ENCODE peak calls at places on chromosomes 11 and 22, in eight cellular contexts. One of them, this sample, is unnamed.

GRCh38 chr11:68008381-68009337 is 1.5 kb upstream of the ALDH3B1 start:
- DNase-seq in K562: no peak
- DNase-seq in HCT116: no peak
- DNase-seq in stomach: peak; percentile 81
- DNase-seq in GM12878: no peak
- DNase-seq in suprapubic skin: peak; percentile 71
- DNase-seq in spleen: peak; percentile 89
- DNase-seq in H1: no peak
- DNase-seq in this sample: peak; percentile 70

GRCh38 chr11:134407321-134407828 is 4.7 kb downstream of the B3GAT1 start:
- DNase-seq in K562: no peak
- DNase-seq in GM12878: no peak
- DNase-seq in H1: no peak
- DNase-seq in spleen: no peak
- DNase-seq in stomach: peak; percentile 86
- DNase-seq in HCT116: no peak
- DNase-seq in suprapubic skin: no peak
- DNase-seq in this sample: no peak

GRCh38 chr11:66050581-66051231 is 1.5 kb upstream of the SF3B2 start:
- DNase-seq in GM12878: no peak
- DNase-seq in H1: no peak
- DNase-seq in K562: no peak
- DNase-seq in stomach: no peak
- DNase-seq in spleen: peak; percentile 58
- DNase-seq in suprapubic skin: no peak
- DNase-seq in HCT116: no peak
- DNase-seq in this sample: no peak

GRCh38 chr11:19163627-19164026 is 38.2 kb downstream of the CSRP3 start:
- DNase-seq in HCT116: no peak
- DNase-seq in GM12878: no peak
- DNase-seq in K562: peak; percentile 49
- DNase-seq in stomach: no peak
- DNase-seq in H1: no peak
- DNase-seq in spleen: no peak
- DNase-seq in suprapubic skin: no peak
- DNase-seq in this sample: no peak

GRCh38 chr11:65977621-65978390 is 16.3 kb downstream of the SART1 start:
- DNase-seq in spleen: no peak
- DNase-seq in stomach: no peak
- DNase-seq in HCT116: no peak
- DNase-seq in K562: no peak
- DNase-seq in H1: no peak
- DNase-seq in suprapubic skin: no peak
- DNase-seq in GM12878: no peak
- DNase-seq in this sample: no peak

GRCh38 chr11:31651822-31652221 is 142.3 kb downstream of the ELP4 start:
- DNase-seq in suprapubic skin: no peak
- DNase-seq in H1: no peak
- DNase-seq in K562: no peak
- DNase-seq in spleen: no peak
- DNase-seq in GM12878: no peak
- DNase-seq in stomach: no peak
- DNase-seq in HCT116: no peak
- DNase-seq in this sample: no peak

GRCh38 chr11:66192181-66192888 is 76.1 kb upstream of the RAB1B start:
- DNase-seq in HCT116: no peak
- DNase-seq in suprapubic skin: no peak
- DNase-seq in GM12878: no peak
- DNase-seq in stomach: no peak
- DNase-seq in H1: no peak
- DNase-seq in spleen: no peak
- DNase-seq in K562: no peak
- DNase-seq in this sample: no peak

GRCh38 chr11:45102810-45103621 is 43.4 kb upstream of the PRDM11 start:
- DNase-seq in K562: peak; percentile 76
- DNase-seq in H1: no peak
- DNase-seq in spleen: peak; percentile 90
- DNase-seq in stomach: peak; percentile 54
- DNase-seq in suprapubic skin: no peak
- DNase-seq in HCT116: peak; percentile 45
- DNase-seq in GM12878: peak; percentile 44
- DNase-seq in this sample: peak; percentile 81

GRCh38 chr11:61873588-61874459 is 17.5 kb downstream of the FADS3 start:
- DNase-seq in stomach: no peak
- DNase-seq in H1: no peak
- DNase-seq in GM12878: no peak
- DNase-seq in HCT116: no peak
- DNase-seq in spleen: no peak
- DNase-seq in K562: no peak
- DNase-seq in suprapubic skin: no peak
- DNase-seq in this sample: peak; percentile 61

GRCh38 chr11:117830674-117831351 is 6.3 kb upstream of the FXYD2 start:
- DNase-seq in suprapubic skin: peak; percentile 52
- DNase-seq in stomach: peak; percentile 25
- DNase-seq in GM12878: no peak
- DNase-seq in H1: no peak
- DNase-seq in K562: no peak
- DNase-seq in HCT116: no peak
- DNase-seq in spleen: peak; percentile 65
- DNase-seq in this sample: peak; percentile 44

GRCh38 chr22:27111796-27112195 is 454.4 kb downstream of the MIAT start:
- DNase-seq in K562: no peak
- DNase-seq in GM12878: no peak
- DNase-seq in HCT116: no peak
- DNase-seq in H1: no peak
- DNase-seq in suprapubic skin: no peak
- DNase-seq in stomach: no peak
- DNase-seq in spleen: no peak
- DNase-seq in this sample: no peak

GRCh38 chr11:35632301-35632700 is 14.0 kb downstream of the FJX1 start:
- DNase-seq in K562: no peak
- DNase-seq in stomach: no peak
- DNase-seq in H1: no peak
- DNase-seq in GM12878: no peak
- DNase-seq in HCT116: no peak
- DNase-seq in suprapubic skin: no peak
- DNase-seq in spleen: no peak
- DNase-seq in this sample: no peak

GRCh38 chr11:29200776-29201574 is 815.9 kb downstream of the KCNA4 start:
- DNase-seq in K562: no peak
- DNase-seq in GM12878: no peak
- DNase-seq in suprapubic skin: no peak
- DNase-seq in HCT116: no peak
- DNase-seq in spleen: no peak
- DNase-seq in H1: no peak
- DNase-seq in stomach: no peak
- DNase-seq in this sample: no peak

GRCh38 chr11:96162816-96163499 is 180.0 kb downstream of the MAML2 start:
- DNase-seq in K562: no peak
- DNase-seq in stomach: no peak
- DNase-seq in H1: no peak
- DNase-seq in suprapubic skin: no peak
- DNase-seq in GM12878: no peak
- DNase-seq in spleen: no peak
- DNase-seq in HCT116: no peak
- DNase-seq in this sample: peak; percentile 76
- TF ChIP-seq POLR2AphosphoS5 in K562: no peak
- TF ChIP-seq POLR2AphosphoS5 in stomach: no peak
- TF ChIP-seq POLR2AphosphoS5 in H1: no peak
- TF ChIP-seq POLR2AphosphoS5 in suprapubic skin: peak; percentile 65
- TF ChIP-seq POLR2AphosphoS5 in GM12878: no peak
- TF ChIP-seq POLR2AphosphoS5 in spleen: no peak
- TF ChIP-seq POLR2AphosphoS5 in HCT116: no peak
- TF ChIP-seq POLR2AphosphoS5 in this sample: peak; percentile 46

GRCh38 chr11:57515332-57516060 is at the start of gene SLC43A1:
- DNase-seq in H1: no peak
- DNase-seq in suprapubic skin: peak; percentile 73
- DNase-seq in spleen: peak; percentile 85
- DNase-seq in K562: peak; percentile 85
- DNase-seq in HCT116: no peak
- DNase-seq in GM12878: no peak
- DNase-seq in stomach: peak; percentile 66
- DNase-seq in this sample: peak; percentile 86
- TF ChIP-seq CTCF in H1: no peak
- TF ChIP-seq CTCF in suprapubic skin: no peak
- TF ChIP-seq CTCF in spleen: no peak
- TF ChIP-seq CTCF in K562: no peak
- TF ChIP-seq CTCF in HCT116: no peak
- TF ChIP-seq CTCF in GM12878: no peak
- TF ChIP-seq CTCF in stomach: no peak
- TF ChIP-seq CTCF in this sample: no peak

GRCh38 chr22:38923463-38924196 is 33.8 kb upstream of the APOBEC3A start:
- DNase-seq in K562: peak; percentile 72
- DNase-seq in HCT116: peak; percentile 91
- DNase-seq in stomach: peak; percentile 80
- DNase-seq in H1: no peak
- DNase-seq in GM12878: no peak
- DNase-seq in suprapubic skin: peak; percentile 81
- DNase-seq in spleen: no peak
- DNase-seq in this sample: peak; percentile 93

GRCh38 chr22:38925571-38926041 is 31.8 kb upstream of the APOBEC3A start:
- DNase-seq in stomach: no peak
- DNase-seq in H1: no peak
- DNase-seq in HCT116: no peak
- DNase-seq in suprapubic skin: no peak
- DNase-seq in spleen: no peak
- DNase-seq in GM12878: no peak
- DNase-seq in K562: no peak
- DNase-seq in this sample: no peak

GRCh38 chr22:38921801-38922200 is 35.6 kb upstream of the APOBEC3A start:
- DNase-seq in K562: no peak
- DNase-seq in HCT116: no peak
- DNase-seq in H1: no peak
- DNase-seq in spleen: no peak
- DNase-seq in suprapubic skin: no peak
- DNase-seq in GM12878: no peak
- DNase-seq in stomach: no peak
- DNase-seq in this sample: no peak

GRCh38 chr22:38927033-38927789 is 30.2 kb upstream of the APOBEC3A start:
- DNase-seq in GM12878: peak; percentile 7
- DNase-seq in stomach: peak; percentile 85
- DNase-seq in spleen: peak; percentile 91
- DNase-seq in K562: peak; percentile 30
- DNase-seq in HCT116: peak; percentile 74
- DNase-seq in suprapubic skin: peak; percentile 78
- DNase-seq in H1: peak; percentile 57
- DNase-seq in this sample: peak; percentile 89

GRCh38 chr22:38924197-38924952 is 33.0 kb upstream of the APOBEC3A start:
- DNase-seq in GM12878: no peak
- DNase-seq in suprapubic skin: peak; percentile 72
- DNase-seq in spleen: no peak
- DNase-seq in K562: no peak
- DNase-seq in H1: no peak
- DNase-seq in HCT116: peak; percentile 80
- DNase-seq in stomach: peak; percentile 94
- DNase-seq in this sample: peak; percentile 89
- TF ChIP-seq POLR2A in GM12878: no peak
- TF ChIP-seq POLR2A in suprapubic skin: no peak
- TF ChIP-seq POLR2A in spleen: no peak
- TF ChIP-seq POLR2A in K562: no peak
- TF ChIP-seq POLR2A in H1: no peak
- TF ChIP-seq POLR2A in HCT116: no peak
- TF ChIP-seq POLR2A in stomach: no peak
- TF ChIP-seq POLR2A in this sample: no peak

GRCh38 chr22:45129703-45130524 is 33.8 kb upstream of the NUP50 start:
- DNase-seq in H1: no peak
- DNase-seq in K562: no peak
- DNase-seq in suprapubic skin: no peak
- DNase-seq in stomach: no peak
- DNase-seq in HCT116: no peak
- DNase-seq in spleen: no peak
- DNase-seq in GM12878: no peak
- DNase-seq in this sample: no peak

GRCh38 chr22:45127866-45128265 is 35.9 kb upstream of the NUP50 start:
- DNase-seq in K562: no peak
- DNase-seq in stomach: no peak
- DNase-seq in HCT116: no peak
- DNase-seq in GM12878: no peak
- DNase-seq in suprapubic skin: no peak
- DNase-seq in H1: no peak
- DNase-seq in spleen: no peak
- DNase-seq in this sample: no peak

GRCh38 chr22:45124176-45124857 is 39.4 kb upstream of the NUP50 start:
- DNase-seq in spleen: no peak
- DNase-seq in HCT116: no peak
- DNase-seq in K562: no peak
- DNase-seq in H1: no peak
- DNase-seq in suprapubic skin: no peak
- DNase-seq in GM12878: no peak
- DNase-seq in stomach: no peak
- DNase-seq in this sample: no peak

GRCh38 chr22:45120931-45121330 is 42.8 kb upstream of the NUP50 start:
- DNase-seq in spleen: no peak
- DNase-seq in H1: no peak
- DNase-seq in HCT116: no peak
- DNase-seq in GM12878: no peak
- DNase-seq in suprapubic skin: no peak
- DNase-seq in stomach: no peak
- DNase-seq in K562: no peak
- DNase-seq in this sample: no peak

DNA sequence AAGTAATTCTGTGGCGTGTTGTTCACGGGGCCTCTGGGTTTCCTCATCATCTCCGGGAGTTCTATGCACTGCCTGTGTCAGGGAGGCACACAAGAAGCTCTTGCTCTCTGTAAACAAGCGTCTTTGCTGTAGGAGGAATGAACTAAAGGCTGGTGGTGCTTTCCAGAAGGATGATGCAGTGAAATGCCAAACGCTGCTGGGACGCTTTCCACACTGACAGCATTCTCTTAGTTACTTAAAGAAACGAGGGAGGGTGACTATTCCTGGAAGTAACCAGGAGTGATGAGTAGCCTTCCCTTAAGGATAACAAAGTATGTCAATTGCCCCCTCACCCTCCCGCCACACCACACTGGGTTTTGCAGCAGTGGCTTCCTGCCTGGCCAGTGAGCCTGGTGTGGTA is 38.5 kb upstream of the NUP50 start:
- DNase-seq in HCT116: no peak
- DNase-seq in stomach: no peak
- DNase-seq in H1: no peak
- DNase-seq in GM12878: no peak
- DNase-seq in K562: no peak
- DNase-seq in suprapubic skin: no peak
- DNase-seq in spleen: no peak
- DNase-seq in this sample: no peak
- TF ChIP-seq POLR2AphosphoS5 in HCT116: no peak
- TF ChIP-seq POLR2AphosphoS5 in stomach: no peak
- TF ChIP-seq POLR2AphosphoS5 in H1: no peak
- TF ChIP-seq POLR2AphosphoS5 in GM12878: no peak
- TF ChIP-seq POLR2AphosphoS5 in K562: no peak
- TF ChIP-seq POLR2AphosphoS5 in suprapubic skin: no peak
- TF ChIP-seq POLR2AphosphoS5 in spleen: no peak
- TF ChIP-seq POLR2AphosphoS5 in this sample: no peak

This sample was measured in sigmoid colon.